ENCODE peak calls at places on chromosome 12, in nine cellular contexts. V is ecto neural progenitor cell, D is fibroblast of the conjunctiva, M is HTR-8/SVneo, J is NCI-H146, H is kidney glomerular epithelial cell, P is occipital lobe, T is IMR-90, O is nucleus accumbens. S is an unnamed sample.

GRCh38 chr12:29639893-29640495 is 142.5 kb upstream of the OVCH1 start:
- DNase-seq in J (no peak), P (no peak), V (no peak), H (no peak), M (no peak), T (no peak), D (no peak), O (no peak), S (no peak)

GRCh38 chr12:108752387-108752786 is 21.1 kb upstream of the CORO1C start:
- DNase-seq in V (no peak), J (no peak), P (no peak), T (no peak), D (no peak), M (no peak), H (no peak), O (no peak), S (no peak)

GRCh38 chr12:65695077-65695865 is 129.0 kb upstream of the HMGA2 start:
- DNase-seq in M (peak; percentile 52), J (no peak), O (no peak), D (peak; percentile 74), P (no peak), H (peak; percentile 97), T (peak; percentile 99), V (no peak), S (no peak)

GRCh38 chr12:51814311-51815088 is 34.0 kb downstream of the FIGNL2 start:
- DNase-seq in J (peak; percentile 80), T (peak; percentile 66), H (peak; percentile 32), M (peak; percentile 73), D (peak; percentile 56), V (peak; percentile 93), P (no peak), O (peak; percentile 72), S (peak; percentile 53)

GRCh38 chr12:53999596-54000104 is 311 bp upstream of the HOXC9 start:
- DNase-seq in H (peak; percentile 61), V (no peak), O (no peak), M (no peak), J (no peak), T (peak; percentile 31), D (no peak), P (no peak), S (no peak)

GRCh38 chr12:131370791-131371579 is 339.9 kb upstream of the SFSWAP start:
- DNase-seq in H (no peak), M (no peak), D (no peak), T (no peak), O (no peak), J (no peak), P (no peak), V (no peak), S (no peak)

GRCh38 chr12:69101505-69101904 is 137.9 kb upstream of the CPSF6 start:
- DNase-seq in P (no peak), M (no peak), D (peak; percentile 96), H (no peak), O (no peak), J (no peak), V (no peak), T (no peak), S (no peak)

GRCh38 chr12:100384549-100384916 is 27.7 kb downstream of the SLC17A8 start:
- DNase-seq in O (no peak), H (no peak), J (no peak), M (no peak), T (no peak), V (no peak), D (no peak), P (no peak), S (no peak)

GRCh38 chr12:51549637-51550036 is 41.4 kb upstream of the SCN8A start:
- DNase-seq in J (peak; percentile 98), T (peak; percentile 15), P (no peak), H (no peak), M (no peak), O (no peak), D (peak; percentile 40), V (no peak), S (no peak)

GRCh38 chr12:111426341-111427185 is 20.8 kb downstream of the SH2B3 start:
- DNase-seq in J (no peak), D (no peak), V (no peak), H (no peak), O (no peak), P (no peak), M (no peak), T (peak; percentile 50), S (no peak)

GRCh38 chr12:132435486-132436187 is 54.3 kb upstream of the FBRSL1 start:
- DNase-seq in T (no peak), J (no peak), O (no peak), D (no peak), V (no peak), M (no peak), P (no peak), H (no peak), S (no peak)

GRCh38 chr12:51811203-51811805 is 37.2 kb downstream of the FIGNL2 start:
- DNase-seq in M (no peak), H (no peak), P (no peak), O (no peak), D (no peak), J (no peak), V (no peak), T (no peak), S (no peak)

GRCh38 chr12:12715459-12716150 is 1.6 kb upstream of the CDKN1B start:
- DNase-seq in T (no peak), P (no peak), V (no peak), O (peak; percentile 25), H (no peak), D (no peak), J (no peak), M (no peak), S (no peak)

GRCh38 chr12:14443531-14443930 is 78.0 kb downstream of the ATF7IP start:
- DNase-seq in J (no peak), V (no peak), H (no peak), D (no peak), P (no peak), O (no peak), M (no peak), T (peak; percentile 14), S (no peak)

GRCh38 chr12:26806556-26806955 is 26.4 kb downstream of the ITPR2 start:
- DNase-seq in J (no peak), M (no peak), V (no peak), O (no peak), H (no peak), T (no peak), P (no peak), D (no peak), S (no peak)

GRCh38 chr12:51533799-51534198 is 57.2 kb upstream of the SCN8A start:
- DNase-seq in O (no peak), T (peak; percentile 36), P (no peak), D (peak; percentile 2), M (no peak), V (no peak), H (no peak), J (peak; percentile 72), S (no peak)

GRCh38 chr12:26642361-26642760 is 190.6 kb downstream of the ITPR2 start:
- DNase-seq in O (no peak), M (no peak), V (no peak), T (peak; percentile 39), H (peak; percentile 32), J (no peak), D (no peak), P (no peak), S (no peak)

GRCh38 chr12:93080994-93081809 is 152.1 kb upstream of the EEA1 start:
- DNase-seq in V (no peak), J (no peak), T (peak; percentile 52), P (no peak), M (peak; percentile 59), O (no peak), D (no peak), H (peak; percentile 59), S (no peak)

GRCh38 chr12:103495783-103496456 is at the start of gene C12orf42:
- DNase-seq in D (no peak), P (peak; percentile 18), T (no peak), O (peak; percentile 12), V (peak; percentile 84), J (peak; percentile 87), H (peak; percentile 75), M (peak; percentile 29), S (peak; percentile 14)

GRCh38 chr12:3964404-3964803 is 91.2 kb upstream of the PARP11 start:
- DNase-seq in P (no peak), O (no peak), M (peak; percentile 59), H (no peak), J (no peak), D (no peak), T (no peak), V (peak; percentile 77), S (no peak)

GRCh38 chr12:113099764-113100163 is 35.8 kb downstream of the RASAL1 start:
- DNase-seq in O (no peak), J (no peak), H (no peak), D (no peak), M (no peak), P (no peak), T (no peak), V (no peak), S (no peak)

GRCh38 chr12:53991077-53991460 is 6.1 kb downstream of the HOXC10 start:
- DNase-seq in M (no peak), O (no peak), J (no peak), T (no peak), D (no peak), V (no peak), H (no peak), P (no peak), S (no peak)

S was measured in dorsolateral prefrontal cortex.